ENCODE peak calls at places on chromosomes 16 and 17, in four cellular contexts. One of them, this sample, is unnamed.

GRCh38 chr17:37131064-37131463 is 182.3 kb downstream of the AATF start:
- DNase-seq in ascending aorta: no peak
- DNase-seq in GM12864: no peak
- DNase-seq in T-cell: no peak
- DNase-seq in this sample: no peak

GRCh38 chr16:85363881-85364280 is 249.2 kb upstream of the GSE1 start:
- DNase-seq in ascending aorta: no peak
- DNase-seq in GM12864: no peak
- DNase-seq in T-cell: no peak
- DNase-seq in this sample: no peak

GRCh38 chr16:86732621-86733297 is 154.4 kb downstream of the FOXL1 start:
- DNase-seq in ascending aorta: no peak
- DNase-seq in GM12864: no peak
- DNase-seq in T-cell: no peak
- DNase-seq in this sample: no peak

GRCh38 chr17:3739422-3740124 is 15.9 kb downstream of the HASPIN start:
- DNase-seq in ascending aorta: no peak
- DNase-seq in GM12864: no peak
- DNase-seq in T-cell: no peak
- DNase-seq in this sample: no peak

GRCh38 chr16:78150233-78150632 is 50.8 kb downstream of the WWOX start:
- DNase-seq in ascending aorta: no peak
- DNase-seq in GM12864: no peak
- DNase-seq in T-cell: no peak
- DNase-seq in this sample: no peak

GRCh38 chr17:42054101-42054500 is 3.7 kb upstream of the C17orf113 start:
- DNase-seq in ascending aorta: no peak
- DNase-seq in GM12864: no peak
- DNase-seq in T-cell: no peak
- DNase-seq in this sample: no peak

GRCh38 chr17:76551685-76552084 is 11.8 kb downstream of the PRCD start:
- DNase-seq in ascending aorta: no peak
- DNase-seq in GM12864: no peak
- DNase-seq in T-cell: no peak
- DNase-seq in this sample: no peak

GRCh38 chr17:31627960-31628359 is 231.1 kb downstream of the COPRS start:
- DNase-seq in ascending aorta: no peak
- DNase-seq in GM12864: no peak
- DNase-seq in T-cell: no peak
- DNase-seq in this sample: no peak

GRCh38 chr17:5769936-5770335 is 185.6 kb upstream of the NLRP1 start:
- DNase-seq in ascending aorta: no peak
- DNase-seq in GM12864: no peak
- DNase-seq in T-cell: no peak
- DNase-seq in this sample: no peak